ENCODE peak calls at places on chromosomes 11 and 22, in four cellular contexts. G is naive B cell, M is EL, K is coronary artery. E is an unnamed sample.

GRCh38 chr22:42695294-42695693 is 25.4 kb downstream of the A4GALT start:
- DNase-seq in G (no peak), M (no peak), K (no peak), E (no peak)

GRCh38 chr11:2224254-2224653 is 46.1 kb downstream of the ASCL2 start:
- DNase-seq in G (no peak), M (no peak), K (no peak), E (no peak)

GRCh38 chr11:132824642-132825041 is 707.7 kb downstream of the OPCML start:
- DNase-seq in G (no peak), M (no peak), K (no peak), E (no peak)

GRCh38 chr11:99098751-99099150 is 78.0 kb downstream of the CNTN5 start:
- DNase-seq in G (no peak), M (no peak), K (no peak), E (no peak)

GRCh38 chr11:61754534-61755482 is 2.4 kb downstream of the MYRF start:
- DNase-seq in G (no peak), M (no peak), K (no peak), E (peak)

GRCh38 chr11:121841487-121842167 is 274.4 kb downstream of the BLID start:
- DNase-seq in G (no peak), M (peak), K (no peak), E (peak)

GRCh38 chr11:124791626-124792341 is 8.4 kb downstream of the MSANTD2 start:
- DNase-seq in G (no peak), M (peak), K (no peak), E (peak)

GRCh38 chr22:20494978-20495860 is at the start of gene KLHL22:
- DNase-seq in G (peak), M (peak), K (no peak), E (peak)

GRCh38 chr22:19179472-19180048 is 1.0 kb upstream of the SLC25A1 start:
- DNase-seq in G (peak), M (peak), K (peak), E (peak)

GRCh38 chr22:26471522-26471921 is 12.1 kb downstream of the HPS4 start:
- DNase-seq in G (no peak), M (peak), K (no peak), E (peak)

GRCh38 chr11:59898652-59899051 is 20.1 kb downstream of the OOSP3 start:
- DNase-seq in G (no peak), M (peak), K (no peak), E (peak)

GRCh38 chr11:62921573-62922188 is 518 bp upstream of the CHRM1 start:
- DNase-seq in G (no peak), M (peak), K (no peak), E (no peak)

GRCh38 chr11:77198440-77198849 is 70.4 kb downstream of the MYO7A start:
- DNase-seq in G (no peak), M (peak), K (no peak), E (no peak)

GRCh38 chr22:25828422-25828821 is 86.4 kb downstream of the MYO18B start:
- DNase-seq in G (no peak), M (no peak), K (no peak), E (no peak)

GRCh38 chr22:29071261-29072045 is 1.4 kb upstream of the KREMEN1 start:
- DNase-seq in G (peak), M (peak), K (no peak), E (peak)

GRCh38 chr11:65118097-65118837 is 766 bp upstream of the ZNHIT2 start:
- DNase-seq in G (no peak), M (no peak), K (no peak), E (no peak)

GRCh38 chr11:130181295-130182272 is 22.0 kb downstream of the ST14 start:
- DNase-seq in G (peak), M (peak), K (no peak), E (peak)

GRCh38 chr22:28582806-28583205 is 96.8 kb downstream of the TTC28 start:
- DNase-seq in G (no peak), M (peak), K (no peak), E (peak)

GRCh38 chr11:67644472-67645418 is 5.2 kb upstream of the TBX10 start:
- DNase-seq in G (no peak), M (no peak), K (no peak), E (no peak)

GRCh38 chr22:30806391-30806861 is 111.8 kb downstream of the OSBP2 start:
- DNase-seq in G (no peak), M (peak), K (no peak), E (peak)

E was measured in mesenchymal stem cell.